ENCODE peak calls at places on chromosome 17, in ten cellular contexts. One of them, this sample, is unnamed.

GRCh38 chr17:1764274-1764673 is 2.4 kb downstream of the SERPINF1 start:
- DNase-seq in H54: no peak
- DNase-seq in prostate gland: peak; percentile 79
- DNase-seq in heart left ventricle: peak; percentile 89
- DNase-seq in thyroid gland: no peak
- DNase-seq in adrenal gland: no peak
- DNase-seq in H1: no peak
- DNase-seq in NB4: peak; percentile 74
- DNase-seq in stomach: peak; percentile 66
- DNase-seq in A549: no peak
- DNase-seq in this sample: peak; percentile 69

GRCh38 chr17:68707032-68707431 is 105.9 kb upstream of the FAM20A start:
- DNase-seq in adrenal gland: no peak
- DNase-seq in stomach: no peak
- DNase-seq in A549: no peak
- DNase-seq in NB4: no peak
- DNase-seq in heart left ventricle: no peak
- DNase-seq in H1: no peak
- DNase-seq in prostate gland: no peak
- DNase-seq in thyroid gland: no peak
- DNase-seq in H54: no peak
- DNase-seq in this sample: no peak

GRCh38 chr17:69573396-69573795 is 158.9 kb downstream of the MAP2K6 start:
- DNase-seq in A549: no peak
- DNase-seq in NB4: no peak
- DNase-seq in thyroid gland: no peak
- DNase-seq in heart left ventricle: no peak
- DNase-seq in H1: no peak
- DNase-seq in adrenal gland: no peak
- DNase-seq in prostate gland: no peak
- DNase-seq in H54: no peak
- DNase-seq in stomach: no peak
- DNase-seq in this sample: no peak

GRCh38 chr17:72219824-72220473 is 99.1 kb downstream of the SOX9 start:
- DNase-seq in thyroid gland: no peak
- DNase-seq in H54: no peak
- DNase-seq in heart left ventricle: no peak
- DNase-seq in H1: no peak
- DNase-seq in adrenal gland: no peak
- DNase-seq in NB4: no peak
- DNase-seq in prostate gland: no peak
- DNase-seq in A549: no peak
- DNase-seq in stomach: no peak
- DNase-seq in this sample: no peak

GRCh38 chr17:62678214-62678919 is 50.9 kb downstream of the MRC2 start:
- DNase-seq in H54: no peak
- DNase-seq in prostate gland: no peak
- DNase-seq in H1: no peak
- DNase-seq in NB4: no peak
- DNase-seq in heart left ventricle: no peak
- DNase-seq in A549: no peak
- DNase-seq in stomach: no peak
- DNase-seq in thyroid gland: no peak
- DNase-seq in adrenal gland: no peak
- DNase-seq in this sample: no peak

GRCh38 chr17:33647976-33648375 is 354.9 kb upstream of the ASIC2 start:
- DNase-seq in prostate gland: no peak
- DNase-seq in heart left ventricle: no peak
- DNase-seq in adrenal gland: no peak
- DNase-seq in stomach: no peak
- DNase-seq in thyroid gland: no peak
- DNase-seq in H54: no peak
- DNase-seq in NB4: peak; percentile 22
- DNase-seq in A549: peak; percentile 20
- DNase-seq in H1: no peak
- DNase-seq in this sample: peak; percentile 35

GRCh38 chr17:29835438-29836351 is 94.3 kb downstream of the SSH2 start:
- DNase-seq in thyroid gland: peak; percentile 48
- DNase-seq in NB4: no peak
- DNase-seq in A549: no peak
- DNase-seq in H1: no peak
- DNase-seq in stomach: peak; percentile 54
- DNase-seq in prostate gland: no peak
- DNase-seq in adrenal gland: no peak
- DNase-seq in heart left ventricle: no peak
- DNase-seq in H54: no peak
- DNase-seq in this sample: no peak

GRCh38 chr17:48100591-48101011 is 677 bp downstream of the CBX1 start:
- DNase-seq in adrenal gland: peak; percentile 53
- DNase-seq in NB4: no peak
- DNase-seq in thyroid gland: peak; percentile 78
- DNase-seq in H54: peak; percentile 52
- DNase-seq in H1: peak; percentile 78
- DNase-seq in prostate gland: peak; percentile 57
- DNase-seq in heart left ventricle: peak; percentile 57
- DNase-seq in stomach: peak; percentile 46
- DNase-seq in A549: peak; percentile 71
- DNase-seq in this sample: no peak

GRCh38 chr17:9371019-9371418 is 204.6 kb downstream of the STX8 start:
- DNase-seq in adrenal gland: no peak
- DNase-seq in A549: peak; percentile 48
- DNase-seq in heart left ventricle: no peak
- DNase-seq in H1: no peak
- DNase-seq in prostate gland: no peak
- DNase-seq in NB4: no peak
- DNase-seq in stomach: no peak
- DNase-seq in H54: peak; percentile 33
- DNase-seq in thyroid gland: peak; percentile 19
- DNase-seq in this sample: no peak

GRCh38 chr17:29250666-29251065 is 4.0 kb downstream of the CRYBA1 start:
- DNase-seq in stomach: no peak
- DNase-seq in prostate gland: no peak
- DNase-seq in thyroid gland: no peak
- DNase-seq in NB4: no peak
- DNase-seq in adrenal gland: no peak
- DNase-seq in heart left ventricle: no peak
- DNase-seq in A549: no peak
- DNase-seq in H1: no peak
- DNase-seq in H54: no peak
- DNase-seq in this sample: no peak

GRCh38 chr17:43341705-43342600 is 56.8 kb upstream of the ARL4D start:
- DNase-seq in thyroid gland: no peak
- DNase-seq in prostate gland: no peak
- DNase-seq in adrenal gland: no peak
- DNase-seq in H54: no peak
- DNase-seq in heart left ventricle: no peak
- DNase-seq in stomach: no peak
- DNase-seq in A549: no peak
- DNase-seq in NB4: no peak
- DNase-seq in H1: no peak
- DNase-seq in this sample: no peak

GRCh38 chr17:10087333-10087732 is 111.1 kb downstream of the GAS7 start:
- DNase-seq in thyroid gland: no peak
- DNase-seq in NB4: peak; percentile 81
- DNase-seq in prostate gland: no peak
- DNase-seq in A549: no peak
- DNase-seq in heart left ventricle: no peak
- DNase-seq in H1: no peak
- DNase-seq in stomach: no peak
- DNase-seq in H54: no peak
- DNase-seq in adrenal gland: no peak
- DNase-seq in this sample: no peak

GRCh38 chr17:7676533-7676932 is 10.8 kb downstream of the TP53 start:
- DNase-seq in H54: no peak
- DNase-seq in heart left ventricle: no peak
- DNase-seq in prostate gland: no peak
- DNase-seq in NB4: no peak
- DNase-seq in thyroid gland: no peak
- DNase-seq in H1: no peak
- DNase-seq in adrenal gland: no peak
- DNase-seq in stomach: no peak
- DNase-seq in A549: no peak
- DNase-seq in this sample: no peak

GRCh38 chr17:3704931-3705717 is 9.2 kb upstream of the P2RX5 start:
- DNase-seq in prostate gland: no peak
- DNase-seq in A549: no peak
- DNase-seq in stomach: no peak
- DNase-seq in thyroid gland: no peak
- DNase-seq in H54: no peak
- DNase-seq in NB4: no peak
- DNase-seq in heart left ventricle: no peak
- DNase-seq in H1: no peak
- DNase-seq in adrenal gland: no peak
- DNase-seq in this sample: no peak

GRCh38 chr17:50052822-50053653 is 2.9 kb upstream of the ITGA3 start:
- DNase-seq in heart left ventricle: peak; percentile 72
- DNase-seq in H1: no peak
- DNase-seq in adrenal gland: peak; percentile 73
- DNase-seq in NB4: no peak
- DNase-seq in stomach: peak; percentile 43
- DNase-seq in prostate gland: peak; percentile 68
- DNase-seq in H54: no peak
- DNase-seq in thyroid gland: peak; percentile 47
- DNase-seq in A549: no peak
- DNase-seq in this sample: no peak
- TF ChIP-seq POLR2A in heart left ventricle: no peak
- TF ChIP-seq POLR2A in H1: no peak
- TF ChIP-seq POLR2A in adrenal gland: no peak
- TF ChIP-seq POLR2A in NB4: no peak
- TF ChIP-seq POLR2A in stomach: no peak
- TF ChIP-seq POLR2A in prostate gland: no peak
- TF ChIP-seq POLR2A in H54: no peak
- TF ChIP-seq POLR2A in thyroid gland: no peak
- TF ChIP-seq POLR2A in A549: no peak
- TF ChIP-seq POLR2A in this sample: no peak

GRCh38 chr17:79483122-79483521 is 127.7 kb downstream of the RBFOX3 start:
- DNase-seq in A549: no peak
- DNase-seq in adrenal gland: no peak
- DNase-seq in prostate gland: no peak
- DNase-seq in H1: no peak
- DNase-seq in NB4: no peak
- DNase-seq in heart left ventricle: no peak
- DNase-seq in stomach: no peak
- DNase-seq in thyroid gland: no peak
- DNase-seq in H54: no peak
- DNase-seq in this sample: no peak
- TF ChIP-seq POLR2A in A549: no peak
- TF ChIP-seq POLR2A in adrenal gland: no peak
- TF ChIP-seq POLR2A in prostate gland: no peak
- TF ChIP-seq POLR2A in H1: no peak
- TF ChIP-seq POLR2A in NB4: no peak
- TF ChIP-seq POLR2A in heart left ventricle: no peak
- TF ChIP-seq POLR2A in stomach: no peak
- TF ChIP-seq POLR2A in thyroid gland: no peak
- TF ChIP-seq POLR2A in H54: no peak
- TF ChIP-seq POLR2A in this sample: no peak

DNA sequence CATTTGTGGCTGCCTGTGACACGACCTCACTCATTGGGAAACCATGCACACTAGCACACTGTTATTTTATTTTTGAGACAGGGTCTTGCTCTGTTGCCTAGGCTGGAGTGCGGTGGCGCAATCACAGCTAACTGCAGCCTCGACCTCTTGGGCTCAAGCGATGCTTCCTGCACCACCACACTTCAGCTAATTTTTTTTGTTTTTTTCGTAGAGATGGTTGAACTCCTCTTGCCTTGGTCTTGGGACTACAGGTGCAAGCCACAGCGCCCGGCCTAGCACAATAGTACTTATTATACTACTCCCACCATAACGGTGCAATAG is 2.8 kb upstream of the NPTX1 start:
- DNase-seq in heart left ventricle: no peak
- DNase-seq in prostate gland: no peak
- DNase-seq in A549: no peak
- DNase-seq in adrenal gland: no peak
- DNase-seq in thyroid gland: no peak
- DNase-seq in NB4: no peak
- DNase-seq in stomach: no peak
- DNase-seq in H54: no peak
- DNase-seq in H1: no peak
- DNase-seq in this sample: no peak
- TF ChIP-seq POLR2A in heart left ventricle: no peak
- TF ChIP-seq POLR2A in prostate gland: no peak
- TF ChIP-seq POLR2A in A549: no peak
- TF ChIP-seq POLR2A in adrenal gland: no peak
- TF ChIP-seq POLR2A in thyroid gland: no peak
- TF ChIP-seq POLR2A in NB4: no peak
- TF ChIP-seq POLR2A in stomach: no peak
- TF ChIP-seq POLR2A in H54: no peak
- TF ChIP-seq POLR2A in H1: no peak
- TF ChIP-seq POLR2A in this sample: no peak

GRCh38 chr17:75878174-75878998 is at the start of gene TRIM47:
- DNase-seq in thyroid gland: peak; percentile 56
- DNase-seq in NB4: peak; percentile 34
- DNase-seq in stomach: peak; percentile 68
- DNase-seq in H54: peak; percentile 77
- DNase-seq in A549: peak; percentile 75
- DNase-seq in heart left ventricle: peak; percentile 69
- DNase-seq in prostate gland: peak; percentile 46
- DNase-seq in adrenal gland: peak; percentile 62
- DNase-seq in H1: peak; percentile 71
- DNase-seq in this sample: peak; percentile 55
- TF ChIP-seq POLR2A in thyroid gland: peak; percentile 65
- TF ChIP-seq POLR2A in NB4: no peak
- TF ChIP-seq POLR2A in stomach: no peak
- TF ChIP-seq POLR2A in H54: peak; percentile 76
- TF ChIP-seq POLR2A in A549: peak; percentile 74
- TF ChIP-seq POLR2A in heart left ventricle: no peak
- TF ChIP-seq POLR2A in prostate gland: peak; percentile 88
- TF ChIP-seq POLR2A in adrenal gland: peak; percentile 23
- TF ChIP-seq POLR2A in H1: no peak
- TF ChIP-seq POLR2A in this sample: no peak

GRCh38 chr17:27630607-27631408 is at the start of gene LGALS9:
- DNase-seq in adrenal gland: no peak
- DNase-seq in thyroid gland: peak; percentile 27
- DNase-seq in A549: no peak
- DNase-seq in NB4: peak; percentile 62
- DNase-seq in H54: no peak
- DNase-seq in heart left ventricle: peak; percentile 43
- DNase-seq in prostate gland: no peak
- DNase-seq in H1: no peak
- DNase-seq in stomach: peak; percentile 75
- DNase-seq in this sample: no peak
- TF ChIP-seq POLR2A in adrenal gland: no peak
- TF ChIP-seq POLR2A in thyroid gland: no peak
- TF ChIP-seq POLR2A in A549: no peak
- TF ChIP-seq POLR2A in NB4: no peak
- TF ChIP-seq POLR2A in H54: no peak
- TF ChIP-seq POLR2A in heart left ventricle: no peak
- TF ChIP-seq POLR2A in prostate gland: peak; percentile 40
- TF ChIP-seq POLR2A in H1: no peak
- TF ChIP-seq POLR2A in stomach: peak; percentile 24
- TF ChIP-seq POLR2A in this sample: no peak

This sample was measured in erythroblast.